ENCODE peak calls at places on chromosomes 1 and 21, in four cellular contexts. One of them, this sample, is unnamed.
A peak's percentile ranks its signal among the peaks of the same experiment; 100 is the strongest.

GRCh38 chr1:42165511-42166210 is 1.1 kb upstream of the GUCA2A start:
- DNase-seq in stimulated activated CD4-positive, alpha-beta T cell treated with anti-CD3 and anti-CD28 coated beads, Interleukin-4, amount 100 ng/mL, for 4 hours: no peak
- DNase-seq in HTR-8/SVneo: peak; percentile 67
- DNase-seq in K562: no peak
- DNase-seq in this sample: no peak

GRCh38 chr1:10866314-10867091 is 70.1 kb upstream of the CASZ1 start:
- DNase-seq in stimulated activated CD4-positive, alpha-beta T cell treated with anti-CD3 and anti-CD28 coated beads, Interleukin-4, amount 100 ng/mL, for 4 hours: peak; percentile 39
- DNase-seq in HTR-8/SVneo: peak; percentile 22
- DNase-seq in K562: peak; percentile 55
- DNase-seq in this sample: no peak

GRCh38 chr1:32336963-32337675 is 1.1 kb upstream of the MARCKSL1 start:
- DNase-seq in stimulated activated CD4-positive, alpha-beta T cell treated with anti-CD3 and anti-CD28 coated beads, Interleukin-4, amount 100 ng/mL, for 4 hours: peak; percentile 45
- DNase-seq in HTR-8/SVneo: no peak
- DNase-seq in K562: peak; percentile 68
- DNase-seq in this sample: no peak

GRCh38 chr1:1208713-1209433 is 2.5 kb upstream of the TNFRSF18 start:
- DNase-seq in stimulated activated CD4-positive, alpha-beta T cell treated with anti-CD3 and anti-CD28 coated beads, Interleukin-4, amount 100 ng/mL, for 4 hours: peak; percentile 59
- DNase-seq in HTR-8/SVneo: no peak
- DNase-seq in K562: peak; percentile 74
- DNase-seq in this sample: no peak

GRCh38 chr1:41362749-41363631 is 1.8 kb downstream of the FOXO6 start:
- DNase-seq in stimulated activated CD4-positive, alpha-beta T cell treated with anti-CD3 and anti-CD28 coated beads, Interleukin-4, amount 100 ng/mL, for 4 hours: no peak
- DNase-seq in HTR-8/SVneo: no peak
- DNase-seq in K562: no peak
- DNase-seq in this sample: no peak

GRCh38 chr1:168879906-168880734 is 151.1 kb upstream of the DPT start:
- DNase-seq in stimulated activated CD4-positive, alpha-beta T cell treated with anti-CD3 and anti-CD28 coated beads, Interleukin-4, amount 100 ng/mL, for 4 hours: no peak
- DNase-seq in HTR-8/SVneo: no peak
- DNase-seq in K562: no peak
- DNase-seq in this sample: no peak

GRCh38 chr1:14535619-14536355 is 62.7 kb upstream of the KAZN start:
- DNase-seq in stimulated activated CD4-positive, alpha-beta T cell treated with anti-CD3 and anti-CD28 coated beads, Interleukin-4, amount 100 ng/mL, for 4 hours: no peak
- DNase-seq in HTR-8/SVneo: no peak
- DNase-seq in K562: no peak
- DNase-seq in this sample: no peak

GRCh38 chr21:28754127-28754611 is 238.5 kb downstream of the LTN1 start:
- DNase-seq in stimulated activated CD4-positive, alpha-beta T cell treated with anti-CD3 and anti-CD28 coated beads, Interleukin-4, amount 100 ng/mL, for 4 hours: no peak
- DNase-seq in HTR-8/SVneo: no peak
- DNase-seq in K562: no peak
- DNase-seq in this sample: no peak

GRCh38 chr1:232142403-232143314 is 487.3 kb downstream of the SIPA1L2 start:
- DNase-seq in stimulated activated CD4-positive, alpha-beta T cell treated with anti-CD3 and anti-CD28 coated beads, Interleukin-4, amount 100 ng/mL, for 4 hours: no peak
- DNase-seq in HTR-8/SVneo: no peak
- DNase-seq in K562: no peak
- DNase-seq in this sample: peak; percentile 81

GRCh38 chr1:10909697-10910489 is 102.6 kb upstream of the TARDBP start:
- DNase-seq in stimulated activated CD4-positive, alpha-beta T cell treated with anti-CD3 and anti-CD28 coated beads, Interleukin-4, amount 100 ng/mL, for 4 hours: peak; percentile 56
- DNase-seq in HTR-8/SVneo: peak; percentile 41
- DNase-seq in K562: peak; percentile 70
- DNase-seq in this sample: no peak

GRCh38 chr1:156936721-156937220 is 16.3 kb downstream of the LRRC71 start:
- DNase-seq in stimulated activated CD4-positive, alpha-beta T cell treated with anti-CD3 and anti-CD28 coated beads, Interleukin-4, amount 100 ng/mL, for 4 hours: no peak
- DNase-seq in HTR-8/SVneo: no peak
- DNase-seq in K562: no peak
- DNase-seq in this sample: no peak

GRCh38 chr1:101653482-101653946 is 343.2 kb downstream of the OLFM3 start:
- DNase-seq in stimulated activated CD4-positive, alpha-beta T cell treated with anti-CD3 and anti-CD28 coated beads, Interleukin-4, amount 100 ng/mL, for 4 hours: no peak
- DNase-seq in HTR-8/SVneo: no peak
- DNase-seq in K562: no peak
- DNase-seq in this sample: no peak

GRCh38 chr1:236063919-236064673 is 794 bp downstream of the NID1 start:
- DNase-seq in stimulated activated CD4-positive, alpha-beta T cell treated with anti-CD3 and anti-CD28 coated beads, Interleukin-4, amount 100 ng/mL, for 4 hours: no peak
- DNase-seq in HTR-8/SVneo: peak; percentile 56
- DNase-seq in K562: no peak
- DNase-seq in this sample: no peak

GRCh38 chr1:55128418-55128817 is 86.7 kb downstream of the USP24 start:
- DNase-seq in stimulated activated CD4-positive, alpha-beta T cell treated with anti-CD3 and anti-CD28 coated beads, Interleukin-4, amount 100 ng/mL, for 4 hours: no peak
- DNase-seq in HTR-8/SVneo: no peak
- DNase-seq in K562: no peak
- DNase-seq in this sample: no peak

GRCh38 chr1:205750683-205751651 is 985 bp upstream of the NUCKS1 start:
- DNase-seq in stimulated activated CD4-positive, alpha-beta T cell treated with anti-CD3 and anti-CD28 coated beads, Interleukin-4, amount 100 ng/mL, for 4 hours: no peak
- DNase-seq in HTR-8/SVneo: no peak
- DNase-seq in K562: peak; percentile 71
- DNase-seq in this sample: no peak

GRCh38 chr1:1243807-1244191 is 2.7 kb downstream of the C1QTNF12 start:
- DNase-seq in stimulated activated CD4-positive, alpha-beta T cell treated with anti-CD3 and anti-CD28 coated beads, Interleukin-4, amount 100 ng/mL, for 4 hours: no peak
- DNase-seq in HTR-8/SVneo: no peak
- DNase-seq in K562: no peak
- DNase-seq in this sample: no peak

GRCh38 chr1:30259631-30260030 is 463.8 kb downstream of the MATN1 start:
- DNase-seq in stimulated activated CD4-positive, alpha-beta T cell treated with anti-CD3 and anti-CD28 coated beads, Interleukin-4, amount 100 ng/mL, for 4 hours: no peak
- DNase-seq in HTR-8/SVneo: no peak
- DNase-seq in K562: no peak
- DNase-seq in this sample: no peak

GRCh38 chr1:210482936-210483642 is 154.4 kb downstream of the HHAT start:
- DNase-seq in stimulated activated CD4-positive, alpha-beta T cell treated with anti-CD3 and anti-CD28 coated beads, Interleukin-4, amount 100 ng/mL, for 4 hours: no peak
- DNase-seq in HTR-8/SVneo: no peak
- DNase-seq in K562: no peak
- DNase-seq in this sample: no peak

GRCh38 chr1:161139765-161140164 is 7.3 kb upstream of the DEDD start:
- DNase-seq in stimulated activated CD4-positive, alpha-beta T cell treated with anti-CD3 and anti-CD28 coated beads, Interleukin-4, amount 100 ng/mL, for 4 hours: peak; percentile 17
- DNase-seq in HTR-8/SVneo: no peak
- DNase-seq in K562: peak; percentile 68
- DNase-seq in this sample: no peak

GRCh38 chr21:30434033-30434631 is 4.1 kb downstream of the KRTAP13-4 start:
- DNase-seq in stimulated activated CD4-positive, alpha-beta T cell treated with anti-CD3 and anti-CD28 coated beads, Interleukin-4, amount 100 ng/mL, for 4 hours: no peak
- DNase-seq in HTR-8/SVneo: peak; percentile 6
- DNase-seq in K562: peak; percentile 29
- DNase-seq in this sample: no peak

GRCh38 chr1:62230724-62231123 is 36.1 kb downstream of the L1TD1 start:
- DNase-seq in stimulated activated CD4-positive, alpha-beta T cell treated with anti-CD3 and anti-CD28 coated beads, Interleukin-4, amount 100 ng/mL, for 4 hours: no peak
- DNase-seq in HTR-8/SVneo: peak; percentile 53
- DNase-seq in K562: no peak
- DNase-seq in this sample: no peak

This sample was measured in GOT3.